ENCODE peak calls at places on chromosomes 3 and 15, in seven cellular contexts. R, Z, U, J, K, A and Q are unnamed samples.
A peak's percentile ranks its signal among the peaks of the same experiment; 100 is the strongest.

GRCh38 chr3:45064512-45065372 is 38.6 kb downstream of the CLEC3B start:
- DNase-seq in R (peak; percentile 81), Z (no peak), U (peak; percentile 23), J (no peak), K (no peak), A (no peak), Q (no peak)

GRCh38 chr3:38992117-38992779 is 59.5 kb downstream of the SCN11A start:
- DNase-seq in R (peak; percentile 41), Z (no peak), U (no peak), J (no peak), K (no peak), A (no peak), Q (no peak)

GRCh38 chr3:54079314-54079713 is 43.0 kb upstream of the CACNA2D3 start:
- DNase-seq in R (no peak), Z (no peak), U (no peak), J (no peak), K (no peak), A (no peak), Q (peak; percentile 47)

GRCh38 chr3:123716421-123716820 is 131.6 kb upstream of the HACD2 start:
- DNase-seq in R (no peak), Z (no peak), U (no peak), J (no peak), K (no peak), A (no peak), Q (no peak)

GRCh38 chr3:48682786-48683185 is 2.9 kb downstream of the NCKIPSD start:
- DNase-seq in R (no peak), Z (no peak), U (no peak), J (no peak), K (no peak), A (no peak), Q (no peak)

GRCh38 chr3:116905805-116906204 is 196.2 kb downstream of the TUSC7 start:
- DNase-seq in R (no peak), Z (no peak), U (no peak), J (no peak), K (no peak), A (no peak), Q (no peak)

GRCh38 chr3:105085506-105085905 is 281.2 kb upstream of the ALCAM start:
- DNase-seq in R (no peak), Z (no peak), U (no peak), J (no peak), K (no peak), A (no peak), Q (no peak)

GRCh38 chr15:51202783-51203182 is 108.1 kb upstream of the TNFAIP8L3 start:
- DNase-seq in R (no peak), Z (no peak), U (no peak), J (no peak), K (no peak), A (no peak), Q (no peak)

GRCh38 chr3:13935494-13936094 is 55.7 kb upstream of the WNT7A start:
- DNase-seq in R (no peak), Z (no peak), U (no peak), J (no peak), K (no peak), A (no peak), Q (no peak)

GRCh38 chr3:12393894-12394293 is 90.4 kb upstream of the TSEN2 start:
- DNase-seq in R (no peak), Z (no peak), U (peak; percentile 23), J (no peak), K (no peak), A (no peak), Q (no peak)

GRCh38 chr15:74275957-74276356 is 39.8 kb downstream of the CCDC33 start:
- DNase-seq in R (no peak), Z (no peak), U (peak; percentile 12), J (no peak), K (no peak), A (no peak), Q (no peak)

GRCh38 chr15:88765212-88765611 is 38.0 kb upstream of the ACAN start:
- DNase-seq in R (no peak), Z (no peak), U (no peak), J (no peak), K (no peak), A (no peak), Q (no peak)

GRCh38 chr15:88764448-88764847 is 38.8 kb upstream of the ACAN start:
- DNase-seq in R (no peak), Z (no peak), U (no peak), J (no peak), K (no peak), A (no peak), Q (no peak)

DNA sequence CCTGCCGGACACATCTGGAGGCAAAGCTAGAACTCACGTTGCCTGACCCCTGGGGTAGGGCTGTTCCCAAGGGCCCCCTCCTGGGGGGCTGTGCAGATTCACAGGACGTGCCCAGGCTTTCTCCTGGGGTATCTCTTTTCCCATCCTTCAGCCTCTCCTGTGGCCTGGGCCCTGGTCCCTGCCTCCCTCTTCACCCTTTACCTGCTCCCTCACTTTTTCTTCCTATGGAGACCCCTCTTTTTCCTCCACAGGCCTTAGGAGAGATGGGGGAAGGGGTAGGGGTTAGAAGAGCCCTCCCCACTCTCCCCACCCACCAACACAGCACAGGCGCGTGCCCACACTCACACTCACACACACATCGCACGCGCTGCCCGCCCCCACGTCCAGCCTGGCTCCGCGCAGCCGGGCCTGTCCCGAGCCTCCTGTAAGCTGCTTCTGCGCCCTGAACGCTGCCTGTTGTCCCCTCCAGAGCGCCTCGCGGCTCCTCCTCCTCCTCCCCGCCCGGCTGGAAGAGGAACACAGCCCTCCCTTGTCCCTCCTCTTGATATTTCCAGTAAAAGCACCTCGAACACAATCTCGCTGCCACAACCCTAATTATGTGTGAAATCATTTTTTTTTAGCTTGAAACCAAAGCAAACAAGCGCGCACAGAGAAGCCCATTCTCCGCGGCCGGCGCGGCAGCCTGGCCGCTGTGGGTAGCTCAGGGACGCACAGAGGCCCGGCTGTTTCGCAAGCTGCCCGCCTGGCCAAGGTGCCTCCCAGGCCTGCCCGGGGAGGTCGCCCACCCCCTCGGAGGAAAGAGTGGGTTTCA is 33.9 kb upstream of the ACAN start:
- DNase-seq in R (no peak), Z (no peak), U (no peak), J (no peak), K (no peak), A (no peak), Q (peak; percentile 60)
- H3K4me3 ChIP-seq in R (no peak overlapping the region), Z (no peak overlapping the region), U (no peak overlapping the region), J (no peak overlapping the region), K (no peak overlapping the region), A (peak overlapping the region; percentile 40), Q (no peak overlapping the region)

GRCh38 chr15:83813697-83814096 is 159.8 kb downstream of the ADAMTSL3 start:
- DNase-seq in R (no peak), Z (no peak), U (no peak), J (no peak), K (no peak), A (no peak), Q (no peak)

GRCh38 chr15:83818591-83818990 is 164.7 kb downstream of the ADAMTSL3 start:
- DNase-seq in R (no peak), Z (no peak), U (no peak), J (no peak), K (no peak), A (no peak), Q (no peak)

GRCh38 chr15:83816124-83816883 is 162.4 kb downstream of the ADAMTSL3 start:
- DNase-seq in R (no peak), Z (no peak), U (no peak), J (no peak), K (no peak), A (no peak), Q (no peak)

GRCh38 chr15:83810110-83810509 is 156.2 kb downstream of the ADAMTSL3 start:
- DNase-seq in R (no peak), Z (no peak), U (no peak), J (no peak), K (no peak), A (no peak), Q (no peak)

GRCh38 chr15:83815506-83815905 is 161.6 kb downstream of the ADAMTSL3 start:
- DNase-seq in R (no peak), Z (no peak), U (no peak), J (no peak), K (no peak), A (no peak), Q (no peak)
- TF ChIP-seq POLR2AphosphoS5 in R (no peak), Z (no peak), U (no peak), J (no peak), K (no peak), A (no peak), Q (no peak)

GRCh38 chr3:113896930-113897329 is 50.9 kb upstream of the ZDHHC23 start:
- DNase-seq in R (no peak), Z (no peak), U (no peak), J (no peak), K (no peak), A (no peak), Q (no peak)
- H3K4me1 ChIP-seq in R (no peaks in the 10 kb centered on the region), Z (peaks cover 9% of the 10 kb centered on the region), U (no peaks in the 10 kb centered on the region), J (peaks cover 19% of the 10 kb centered on the region), K (peaks cover 7% of the 10 kb centered on the region), A (no peaks in the 10 kb centered on the region), Q (peaks cover 17% of the 10 kb centered on the region)

GRCh38 chr15:89749951-89750559 is 994 bp downstream of the MESP1 start:
- DNase-seq in R (peak; percentile 11), Z (no peak), U (no peak), J (no peak), K (peak; percentile 33), A (no peak), Q (no peak)

GRCh38 chr15:89749059-89749458 is 2.0 kb downstream of the MESP1 start:
- DNase-seq in R (no peak), Z (no peak), U (no peak), J (no peak), K (no peak), A (no peak), Q (no peak)

GRCh38 chr15:89750560-89751542 is at the start of gene MESP1:
- DNase-seq in R (peak; percentile 91), Z (peak; percentile 84), U (peak; percentile 78), J (peak; percentile 94), K (peak; percentile 95), A (peak; percentile 48), Q (peak; percentile 95)

GRCh38 chr15:89747708-89748682 is 3.1 kb downstream of the MESP1 start:
- DNase-seq in R (no peak), Z (no peak), U (no peak), J (no peak), K (no peak), A (no peak), Q (no peak)

GRCh38 chr15:89749526-89749925 is 1.5 kb downstream of the MESP1 start:
- DNase-seq in R (no peak), Z (no peak), U (no peak), J (no peak), K (no peak), A (no peak), Q (no peak)
- H3K4me3 ChIP-seq in R (no peak overlapping the region), Z (no peak overlapping the region), U (peak overlapping the region; percentile 68), J (peak overlapping the region; percentile 76), K (no peak overlapping the region), A (peak overlapping the region; percentile 54), Q (peak overlapping the region; percentile 61)

DNA sequence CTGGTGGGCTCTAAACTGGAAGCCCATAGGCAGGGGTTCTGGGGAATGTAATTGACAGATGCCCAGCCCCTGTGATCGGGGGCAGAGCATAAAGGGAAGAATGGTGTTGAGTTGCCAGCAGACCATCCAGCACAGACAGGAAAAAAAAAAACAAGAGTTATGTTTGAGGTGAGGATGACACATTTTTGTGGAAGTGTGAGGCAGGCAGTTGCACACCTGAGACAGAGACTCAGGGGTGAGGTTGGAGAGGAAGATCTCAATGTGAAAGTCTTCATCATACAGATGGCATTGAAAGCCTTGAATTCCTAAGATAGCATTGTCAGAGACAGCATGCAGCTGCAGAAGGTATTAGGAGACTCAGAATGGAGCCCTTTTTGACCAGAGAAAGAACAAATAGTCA is 18.6 kb upstream of the ST8SIA2 start:
- DNase-seq in R (no peak), Z (no peak), U (no peak), J (no peak), K (no peak), A (no peak), Q (no peak)
- TF ChIP-seq POLR2AphosphoS5 in R (no peak), Z (no peak), U (no peak), J (no peak), K (no peak), A (no peak), Q (no peak)